ENCODE peak calls at places on chromosomes 7 and 10, in ten cellular contexts. O is H1, L is thoracic aorta, T is neural progenitor cell, C is dorsolateral prefrontal cortex, V is epithelial cell of proximal tubule, R is mammary epithelial cell, S is transverse colon, K is tibial nerve, G is GM23338. B is an unnamed sample.

GRCh38 chr7:77537595-77538185 is 595 bp downstream of the PTPN12 start:
- DNase-seq in V (no peak), C (no peak), G (peak), L (no peak), S (peak), O (no peak), K (no peak), R (no peak), T (peak), B (no peak)

GRCh38 chr10:101839421-101840063 is 4.1 kb downstream of the KCNIP2 start:
- DNase-seq in C (no peak), O (no peak), V (no peak), R (peak), G (peak), L (no peak), S (peak), K (no peak), T (peak), B (no peak)

GRCh38 chr7:37109853-37110252 is 338.8 kb downstream of the ELMO1 start:
- DNase-seq in C (no peak), V (no peak), R (no peak), L (no peak), O (no peak), G (peak), T (peak), K (no peak), S (no peak), B (no peak)

GRCh38 chr7:34237493-34237849 is 332.1 kb downstream of the BMPER start:
- DNase-seq in C (no peak), R (no peak), L (no peak), S (no peak), V (no peak), K (no peak), G (no peak), T (no peak), O (no peak), B (no peak)

GRCh38 chr7:137682596-137682995 is 164.2 kb downstream of the DGKI start:
- DNase-seq in T (no peak), G (no peak), K (no peak), C (no peak), V (peak), S (no peak), L (no peak), O (no peak), R (peak), B (no peak)

GRCh38 chr10:5560142-5560843 is 35.5 kb downstream of the CALML3 start:
- DNase-seq in L (no peak), O (no peak), V (no peak), T (no peak), R (no peak), K (peak), S (no peak), C (no peak), G (no peak), B (no peak)

GRCh38 chr7:158710651-158711102 is 6.1 kb upstream of the NCAPG2 start:
- DNase-seq in G (no peak), K (no peak), R (peak), T (no peak), C (no peak), S (no peak), L (no peak), V (no peak), O (no peak), B (no peak)

GRCh38 chr10:25068152-25069058 is 52.0 kb downstream of the THNSL1 start:
- DNase-seq in G (peak), V (no peak), R (peak), S (no peak), C (no peak), L (no peak), T (no peak), O (peak), K (no peak), B (no peak)

GRCh38 chr10:110632591-110633215 is 11.4 kb upstream of the RBM20 start:
- DNase-seq in K (no peak), G (no peak), R (peak), T (no peak), O (no peak), S (no peak), L (no peak), V (no peak), C (no peak), B (no peak)

GRCh38 chr10:51918921-51919325 is 219.5 kb upstream of the CSTF2T start:
- DNase-seq in R (no peak), G (no peak), L (no peak), T (no peak), C (no peak), S (no peak), V (no peak), K (no peak), O (no peak), B (no peak)

GRCh38 chr10:50469778-50470193 is 154.0 kb downstream of the SGMS1 start:
- DNase-seq in G (no peak), L (no peak), K (no peak), T (no peak), S (peak), C (no peak), O (no peak), V (no peak), R (no peak), B (no peak)

GRCh38 chr10:64733980-64734379 is 1212.8 kb downstream of the REEP3 start:
- DNase-seq in S (peak), R (no peak), V (no peak), C (no peak), O (no peak), T (peak), L (no peak), K (no peak), G (peak), B (peak)

GRCh38 chr7:91949221-91950009 is 8.8 kb downstream of the AKAP9 start:
- DNase-seq in R (peak), C (no peak), K (no peak), S (no peak), V (no peak), O (no peak), G (no peak), L (no peak), T (no peak), B (no peak)

GRCh38 chr10:9069136-9069535 is 1014.6 kb downstream of the GATA3 start:
- DNase-seq in T (no peak), O (no peak), C (no peak), K (no peak), S (no peak), L (no peak), G (no peak), R (peak), V (no peak), B (peak)

GRCh38 chr10:13636776-13637175 is 50.0 kb downstream of the PRPF18 start:
- DNase-seq in V (no peak), R (no peak), C (no peak), T (no peak), G (no peak), S (no peak), L (no peak), K (no peak), O (no peak), B (no peak)

GRCh38 chr10:31004611-31005193 is 27.0 kb downstream of the ZNF438 start:
- DNase-seq in C (no peak), S (no peak), R (peak), L (no peak), O (no peak), G (no peak), V (no peak), K (no peak), T (no peak), B (no peak)

GRCh38 chr10:125148021-125148439 is 12.3 kb downstream of the CTBP2 start:
- DNase-seq in L (no peak), R (no peak), V (no peak), O (no peak), T (no peak), S (no peak), G (no peak), C (no peak), K (no peak), B (no peak)

GRCh38 chr7:2523941-2524807 is 4.6 kb downstream of the LFNG start:
- DNase-seq in V (no peak), R (peak), G (peak), T (peak), O (no peak), C (peak), S (peak), L (no peak), K (no peak), B (no peak)

GRCh38 chr10:127877701-127878100 is 15.0 kb downstream of the CLRN3 start:
- DNase-seq in O (no peak), K (no peak), S (no peak), L (no peak), T (no peak), G (no peak), C (no peak), R (no peak), V (no peak), B (no peak)

GRCh38 chr7:6121141-6121540 is 90.0 kb downstream of the ANKRD61 start:
- DNase-seq in O (no peak), S (no peak), G (no peak), L (no peak), K (no peak), T (no peak), R (peak), C (no peak), V (no peak), B (no peak)

GRCh38 chr7:135499818-135500217 is 10.1 kb downstream of the CNOT4 start:
- DNase-seq in S (no peak), V (no peak), L (no peak), R (no peak), G (no peak), O (no peak), K (no peak), C (no peak), T (no peak), B (no peak)

GRCh38 chr7:150360682-150361058 is 8.0 kb upstream of the REPIN1 start:
- DNase-seq in S (no peak), C (no peak), V (no peak), K (no peak), O (no peak), G (no peak), T (no peak), L (no peak), R (no peak), B (no peak)

GRCh38 chr10:94183666-94184264 is 179.0 kb downstream of the NOC3L start:
- DNase-seq in V (no peak), R (peak), G (no peak), O (no peak), L (no peak), C (no peak), S (no peak), T (no peak), K (no peak), B (no peak)

GRCh38 chr7:47540387-47541093 is 41.4 kb downstream of the TNS3 start:
- DNase-seq in K (no peak), L (no peak), O (no peak), R (no peak), C (no peak), G (no peak), T (no peak), V (no peak), S (no peak), B (no peak)

GRCh38 chr7:6545398-6546126 is 5.7 kb downstream of the GRID2IP start:
- DNase-seq in O (no peak), V (no peak), C (no peak), R (no peak), G (no peak), K (no peak), L (no peak), T (no peak), S (no peak), B (no peak)

GRCh38 chr10:28382520-28383269 is 79.8 kb upstream of the MPP7 start:
- DNase-seq in K (no peak), R (no peak), V (no peak), C (no peak), T (no peak), S (no peak), G (no peak), O (no peak), L (no peak), B (no peak)

GRCh38 chr7:34991938-34992840 is 45.1 kb downstream of the DPY19L1 start:
- DNase-seq in O (no peak), C (no peak), G (no peak), S (peak), L (no peak), T (no peak), V (peak), R (peak), K (no peak), B (no peak)

GRCh38 chr7:128809363-128809762 is 17.6 kb downstream of the CCDC136 start:
- DNase-seq in V (no peak), L (no peak), R (no peak), G (no peak), C (no peak), O (no peak), S (no peak), T (no peak), K (no peak), B (no peak)

GRCh38 chr7:22814261-22815208 is 8.1 kb downstream of the TOMM7 start:
- DNase-seq in V (no peak), L (no peak), R (peak), C (no peak), K (no peak), G (no peak), O (no peak), S (no peak), T (no peak), B (no peak)

GRCh38 chr7:157278791-157279678 is 57.8 kb upstream of the DNAJB6 start:
- DNase-seq in O (no peak), S (peak), R (no peak), L (no peak), T (no peak), G (peak), V (no peak), C (no peak), K (no peak), B (no peak)

GRCh38 chr7:132469264-132469663 is 107.0 kb downstream of the PLXNA4 start:
- DNase-seq in V (no peak), S (no peak), K (no peak), R (peak), L (no peak), O (no peak), G (no peak), C (no peak), T (no peak), B (no peak)

GRCh38 chr10:102770108-102770482 is 26.3 kb downstream of the WBP1L start:
- DNase-seq in O (no peak), L (no peak), V (no peak), R (no peak), C (no peak), S (no peak), T (no peak), K (no peak), G (no peak), B (no peak)

GRCh38 chr10:13984647-13985155 is 346.0 kb downstream of the FRMD4A start:
- DNase-seq in O (no peak), T (no peak), K (no peak), G (no peak), S (no peak), C (no peak), R (peak), V (peak), L (no peak), B (peak)

GRCh38 chr7:11620406-11620805 is 211.6 kb downstream of the THSD7A start:
- DNase-seq in O (no peak), L (no peak), V (no peak), T (no peak), K (no peak), C (no peak), R (no peak), G (no peak), S (no peak), B (no peak)

GRCh38 chr7:11612737-11613136 is 219.3 kb downstream of the THSD7A start:
- DNase-seq in C (no peak), L (no peak), K (no peak), O (no peak), G (no peak), R (no peak), T (no peak), V (no peak), S (no peak), B (no peak)

GRCh38 chr7:11616466-11616865 is 215.5 kb downstream of the THSD7A start:
- DNase-seq in S (no peak), V (no peak), G (no peak), R (no peak), C (no peak), K (no peak), L (no peak), T (no peak), O (no peak), B (no peak)

GRCh38 chr7:11613292-11613930 is 218.6 kb downstream of the THSD7A start:
- DNase-seq in C (no peak), V (no peak), O (no peak), G (peak), K (no peak), T (peak), R (no peak), L (no peak), S (no peak), B (no peak)

GRCh38 chr7:11615163-11615562 is 216.8 kb downstream of the THSD7A start:
- DNase-seq in T (no peak), G (no peak), V (no peak), S (no peak), O (no peak), K (no peak), L (no peak), C (no peak), R (no peak), B (no peak)
- H3K4me3 ChIP-seq in T (no peak), G (no peak), V (no peak), S (no peak), O (no peak), K (no peak), L (no peak), C (no peak), R (no peak), B (no peak)

GRCh38 chr10:32373496-32373895 is 26.5 kb upstream of the EPC1 start:
- DNase-seq in C (no peak), V (no peak), R (no peak), K (no peak), L (no peak), G (no peak), T (no peak), O (no peak), S (no peak), B (no peak)

GRCh38 chr10:32377458-32378370 is 30.8 kb upstream of the EPC1 start:
- DNase-seq in V (peak), S (peak), C (no peak), O (no peak), R (peak), T (peak), K (no peak), L (no peak), G (no peak), B (no peak)

GRCh38 chr10:32374605-32375004 is 27.6 kb upstream of the EPC1 start:
- DNase-seq in S (no peak), C (no peak), K (no peak), O (no peak), T (no peak), R (no peak), V (no peak), L (no peak), G (no peak), B (no peak)

GRCh38 chr10:32376780-32377179 is 29.8 kb upstream of the EPC1 start:
- DNase-seq in R (no peak), L (no peak), V (no peak), T (no peak), O (no peak), G (no peak), K (no peak), C (no peak), S (no peak), B (no peak)

GRCh38 chr10:32376027-32376426 is 29.1 kb upstream of the EPC1 start:
- DNase-seq in S (no peak), K (no peak), C (no peak), V (no peak), T (no peak), G (no peak), R (no peak), O (no peak), L (no peak), B (no peak)
- H3K4me3 ChIP-seq in S (peak), K (peak), C (peak), V (peak), T (peak), G (peak), R (peak), O (peak), L (peak), B (peak)

DNA sequence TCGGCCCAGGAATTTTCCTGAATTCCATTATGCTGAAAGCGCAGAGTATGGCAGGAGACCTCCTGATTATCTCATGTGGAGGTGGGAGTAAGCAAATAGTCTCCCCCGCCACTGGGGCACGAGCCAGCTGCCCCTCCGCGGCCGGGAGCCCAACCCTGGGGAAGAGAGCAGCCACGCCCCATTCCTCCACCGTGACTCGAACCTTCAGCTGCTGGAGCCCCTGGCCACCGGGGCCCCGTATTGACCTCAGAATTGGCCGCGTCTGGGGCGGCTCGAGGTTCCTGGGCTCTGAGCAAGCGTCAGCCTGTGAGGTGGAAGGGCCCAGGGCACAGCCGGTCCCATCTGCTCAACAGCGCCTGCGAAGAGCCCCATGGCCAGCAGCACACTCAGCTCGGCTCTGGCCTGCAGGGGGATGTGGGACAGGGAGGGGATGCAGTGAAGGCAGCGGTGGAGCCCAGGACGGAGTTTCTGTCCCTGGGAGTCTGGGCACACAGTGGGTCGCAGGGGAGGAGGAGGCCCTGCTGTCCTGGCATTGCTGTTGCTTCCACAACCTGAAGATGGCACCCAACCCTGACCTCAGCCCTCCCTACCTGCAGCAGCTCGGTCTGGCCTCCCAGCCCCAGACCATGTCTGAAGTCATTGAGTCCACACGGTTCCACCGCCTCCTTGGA is 97.8 kb downstream of the CHST15 start:
- DNase-seq in V (no peak), C (no peak), R (peak), O (peak), L (no peak), S (peak), K (no peak), T (peak), G (peak), B (peak)
- H3K4me3 ChIP-seq in V (peak), C (peak), R (no peak), O (peak), L (peak), S (peak), K (no peak), T (peak), G (peak), B (peak)

GRCh38 chr7:155457544-155458316 is at the start of gene EN2:
- DNase-seq in L (no peak), G (peak), R (no peak), T (peak), K (no peak), V (no peak), O (no peak), S (no peak), C (no peak), B (no peak)
- H3K4me3 ChIP-seq in L (peak), G (peak), R (peak), T (no peak), K (peak), V (peak), O (peak), S (peak), C (peak), B (peak)

GRCh38 chr10:131983780-131984179 is 2.1 kb upstream of the BNIP3 start:
- DNase-seq in G (no peak), V (no peak), C (no peak), K (no peak), S (no peak), O (no peak), T (no peak), L (no peak), R (peak), B (peak)

GRCh38 chr10:131980757-131981428 is 830 bp downstream of the BNIP3 start:
- DNase-seq in S (no peak), K (no peak), C (no peak), R (no peak), G (peak), L (no peak), T (peak), O (no peak), V (no peak), B (no peak)

GRCh38 chr10:131982185-131982756 is 548 bp upstream of the BNIP3 start:
- DNase-seq in O (no peak), V (no peak), T (no peak), L (no peak), R (no peak), C (no peak), G (no peak), S (no peak), K (no peak), B (no peak)

GRCh38 chr10:131981429-131982184 is at the start of gene BNIP3:
- DNase-seq in L (peak), R (peak), O (peak), G (peak), V (no peak), C (peak), T (peak), S (peak), K (peak), B (no peak)

GRCh38 chr10:131982796-131983195 is 1.1 kb upstream of the BNIP3 start:
- DNase-seq in T (no peak), O (no peak), R (no peak), V (no peak), K (no peak), S (no peak), G (peak), L (no peak), C (no peak), B (no peak)
- H3K4me3 ChIP-seq in T (peak), O (peak), R (no peak), V (peak), K (peak), S (peak), G (peak), L (peak), C (peak), B (peak)

DNA sequence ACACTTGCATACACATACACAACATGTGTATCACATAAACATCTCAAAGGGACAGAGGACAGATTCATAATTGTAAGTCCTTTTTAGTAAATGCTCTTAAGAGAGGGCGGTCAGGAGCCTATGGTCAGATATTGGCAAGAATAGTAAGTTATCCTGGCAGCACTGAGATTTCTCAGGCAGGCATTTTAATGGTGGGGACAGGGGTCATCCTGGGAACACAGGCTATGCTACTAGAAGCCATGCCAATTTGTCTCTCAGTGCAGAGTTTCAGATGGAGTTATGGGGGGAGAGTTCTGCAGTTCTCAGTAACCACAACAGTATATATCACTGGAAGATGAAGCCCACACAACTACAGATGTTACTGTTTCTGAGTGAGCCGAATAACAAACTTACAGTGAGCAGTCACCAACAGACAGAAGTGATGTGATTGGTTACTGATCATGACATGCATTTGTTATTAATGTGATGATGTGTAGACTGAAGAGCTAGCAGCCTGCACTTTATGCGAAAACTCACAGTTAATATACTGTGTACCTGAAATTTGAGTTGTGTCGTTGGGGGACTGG is 16.4 kb downstream of the ZNF487 start:
- DNase-seq in T (no peak), G (no peak), K (no peak), R (no peak), C (no peak), O (no peak), S (no peak), V (no peak), L (no peak), B (no peak)
- H3K4me3 ChIP-seq in T (no peak), G (no peak), K (no peak), R (no peak), C (no peak), O (no peak), S (no peak), V (no peak), L (no peak), B (no peak)